ENCODE peak calls at places on chromosomes 6 and 20, in six cellular contexts. One of them, this sample, is unnamed.

GRCh38 chr6:45535933-45536332 is 158.2 kb upstream of the SUPT3H start:
- DNase-seq in Caco-2: peak; percentile 10
- DNase-seq in heart left ventricle: no peak
- DNase-seq in BE2C: no peak
- DNase-seq in cardiac muscle cell: no peak
- DNase-seq in PC-3: no peak
- DNase-seq in this sample: no peak

GRCh38 chr6:62775427-62776022 is 435.7 kb upstream of the FKBP1C start:
- DNase-seq in cardiac muscle cell: no peak
- DNase-seq in Caco-2: peak; percentile 17
- DNase-seq in heart left ventricle: no peak
- DNase-seq in PC-3: peak; percentile 25
- DNase-seq in BE2C: no peak
- DNase-seq in this sample: no peak

GRCh38 chr20:3935956-3936340 is 46.8 kb downstream of the PANK2 start:
- DNase-seq in heart left ventricle: no peak
- DNase-seq in cardiac muscle cell: no peak
- DNase-seq in PC-3: no peak
- DNase-seq in Caco-2: no peak
- DNase-seq in BE2C: no peak
- DNase-seq in this sample: no peak

GRCh38 chr20:60219984-60220540 is 261.8 kb downstream of the CDH26 start:
- DNase-seq in PC-3: no peak
- DNase-seq in BE2C: no peak
- DNase-seq in heart left ventricle: no peak
- DNase-seq in cardiac muscle cell: no peak
- DNase-seq in Caco-2: no peak
- DNase-seq in this sample: peak; percentile 59

GRCh38 chr20:17916365-17916996 is 52.1 kb downstream of the SNX5 start:
- DNase-seq in heart left ventricle: no peak
- DNase-seq in Caco-2: no peak
- DNase-seq in PC-3: no peak
- DNase-seq in cardiac muscle cell: no peak
- DNase-seq in BE2C: no peak
- DNase-seq in this sample: no peak

GRCh38 chr6:32427218-32427617 is 12.5 kb upstream of the HLA-DRA start:
- DNase-seq in BE2C: no peak
- DNase-seq in Caco-2: no peak
- DNase-seq in PC-3: no peak
- DNase-seq in cardiac muscle cell: peak; percentile 10
- DNase-seq in heart left ventricle: no peak
- DNase-seq in this sample: no peak

GRCh38 chr20:50636601-50637539 is 54.5 kb downstream of the RIPOR3 start:
- DNase-seq in BE2C: peak; percentile 35
- DNase-seq in PC-3: no peak
- DNase-seq in heart left ventricle: no peak
- DNase-seq in cardiac muscle cell: no peak
- DNase-seq in Caco-2: no peak
- DNase-seq in this sample: peak; percentile 70

GRCh38 chr6:122580731-122581130 is 29.5 kb upstream of the PKIB start:
- DNase-seq in heart left ventricle: no peak
- DNase-seq in BE2C: no peak
- DNase-seq in cardiac muscle cell: no peak
- DNase-seq in Caco-2: peak; percentile 14
- DNase-seq in PC-3: peak; percentile 52
- DNase-seq in this sample: no peak

GRCh38 chr6:52516269-52516668 is 60.6 kb downstream of the TRAM2 start:
- DNase-seq in heart left ventricle: no peak
- DNase-seq in Caco-2: no peak
- DNase-seq in BE2C: no peak
- DNase-seq in cardiac muscle cell: no peak
- DNase-seq in PC-3: no peak
- DNase-seq in this sample: no peak

GRCh38 chr6:18185624-18186023 is 30.4 kb downstream of the KDM1B start:
- DNase-seq in heart left ventricle: no peak
- DNase-seq in Caco-2: no peak
- DNase-seq in cardiac muscle cell: no peak
- DNase-seq in BE2C: no peak
- DNase-seq in PC-3: no peak
- DNase-seq in this sample: no peak

GRCh38 chr20:25007491-25008305 is 15.1 kb upstream of the APMAP start:
- DNase-seq in BE2C: no peak
- DNase-seq in heart left ventricle: no peak
- DNase-seq in Caco-2: no peak
- DNase-seq in PC-3: no peak
- DNase-seq in cardiac muscle cell: no peak
- DNase-seq in this sample: no peak

GRCh38 chr6:148414836-148415235 is 72.2 kb downstream of the SASH1 start:
- DNase-seq in PC-3: peak; percentile 63
- DNase-seq in BE2C: no peak
- DNase-seq in cardiac muscle cell: peak; percentile 84
- DNase-seq in heart left ventricle: no peak
- DNase-seq in Caco-2: no peak
- DNase-seq in this sample: peak; percentile 77

GRCh38 chr6:163592872-163593271 is 178.4 kb downstream of the QKI start:
- DNase-seq in BE2C: no peak
- DNase-seq in cardiac muscle cell: no peak
- DNase-seq in heart left ventricle: no peak
- DNase-seq in Caco-2: no peak
- DNase-seq in PC-3: no peak
- DNase-seq in this sample: no peak

GRCh38 chr6:32666420-32667300 is at the start of gene HLA-DQB1:
- DNase-seq in cardiac muscle cell: peak; percentile 35
- DNase-seq in PC-3: peak; percentile 59
- DNase-seq in Caco-2: no peak
- DNase-seq in heart left ventricle: peak; percentile 57
- DNase-seq in BE2C: no peak
- DNase-seq in this sample: no peak

GRCh38 chr6:125953502-125953875 is 3.1 kb upstream of the HINT3 start:
- DNase-seq in heart left ventricle: no peak
- DNase-seq in BE2C: peak; percentile 51
- DNase-seq in Caco-2: peak; percentile 66
- DNase-seq in PC-3: peak; percentile 61
- DNase-seq in cardiac muscle cell: no peak
- DNase-seq in this sample: no peak

GRCh38 chr6:97919046-97919445 is 636.0 kb upstream of the MMS22L start:
- DNase-seq in Caco-2: no peak
- DNase-seq in BE2C: no peak
- DNase-seq in heart left ventricle: no peak
- DNase-seq in cardiac muscle cell: no peak
- DNase-seq in PC-3: no peak
- DNase-seq in this sample: no peak

GRCh38 chr6:125183391-125183790 is 29.8 kb downstream of the TPD52L1 start:
- DNase-seq in BE2C: no peak
- DNase-seq in PC-3: no peak
- DNase-seq in cardiac muscle cell: no peak
- DNase-seq in Caco-2: no peak
- DNase-seq in heart left ventricle: no peak
- DNase-seq in this sample: no peak

GRCh38 chr6:7148100-7148822 is 40.5 kb downstream of the RREB1 start:
- DNase-seq in PC-3: peak; percentile 91
- DNase-seq in heart left ventricle: no peak
- DNase-seq in cardiac muscle cell: no peak
- DNase-seq in BE2C: no peak
- DNase-seq in Caco-2: no peak
- DNase-seq in this sample: peak; percentile 83

GRCh38 chr6:68719761-68720160 is 84.7 kb downstream of the ADGRB3 start:
- DNase-seq in cardiac muscle cell: no peak
- DNase-seq in Caco-2: no peak
- DNase-seq in PC-3: no peak
- DNase-seq in BE2C: no peak
- DNase-seq in heart left ventricle: no peak
- DNase-seq in this sample: no peak

GRCh38 chr6:89992818-89993217 is 98.5 kb downstream of the GJA10 start:
- DNase-seq in cardiac muscle cell: no peak
- DNase-seq in PC-3: no peak
- DNase-seq in BE2C: no peak
- DNase-seq in heart left ventricle: no peak
- DNase-seq in Caco-2: no peak
- DNase-seq in this sample: no peak
- H3K36me3 ChIP-seq in cardiac muscle cell: no peaks in the 10 kb centered on the region
- H3K36me3 ChIP-seq in PC-3: no peaks in the 10 kb centered on the region
- H3K36me3 ChIP-seq in BE2C: no peaks in the 10 kb centered on the region
- H3K36me3 ChIP-seq in heart left ventricle: no peaks in the 10 kb centered on the region
- H3K36me3 ChIP-seq in Caco-2: no peaks in the 10 kb centered on the region
- H3K36me3 ChIP-seq in this sample: no peaks in the 10 kb centered on the region

GRCh38 chr6:99602519-99603420 is 3.9 kb upstream of the PRDM13 start:
- DNase-seq in PC-3: no peak
- DNase-seq in heart left ventricle: no peak
- DNase-seq in Caco-2: no peak
- DNase-seq in BE2C: no peak
- DNase-seq in cardiac muscle cell: no peak
- DNase-seq in this sample: no peak
- H3K27me3 ChIP-seq in PC-3: peaks cover 57% of the 10 kb centered on the region
- H3K27me3 ChIP-seq in heart left ventricle: peaks cover 78% of the 10 kb centered on the region
- H3K27me3 ChIP-seq in Caco-2: peaks cover 1% of the 10 kb centered on the region
- H3K27me3 ChIP-seq in BE2C: peaks cover 97% of the 10 kb centered on the region
- H3K27me3 ChIP-seq in cardiac muscle cell: peaks cover 100% of the 10 kb centered on the region
- H3K27me3 ChIP-seq in this sample: peaks cover 61% of the 10 kb centered on the region

DNA sequence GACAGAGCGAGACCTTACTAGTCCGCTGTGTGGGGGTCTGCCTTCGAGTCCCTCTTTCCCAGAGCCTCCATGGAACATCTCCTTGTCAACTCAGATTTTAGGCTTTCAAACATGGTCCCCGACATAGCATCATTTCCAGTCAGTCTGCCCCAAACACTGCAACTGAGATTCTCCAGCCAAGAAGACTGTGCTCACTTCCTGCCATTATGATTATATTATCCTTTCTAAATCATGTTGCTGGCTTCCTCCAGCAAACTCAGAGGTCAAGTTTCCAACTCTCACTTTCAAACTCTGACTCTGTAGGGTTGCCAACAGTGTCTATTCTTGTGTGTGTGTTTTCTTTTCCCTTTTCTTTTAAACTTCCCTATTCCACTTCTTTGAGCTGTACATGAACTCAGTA is 61.1 kb upstream of the TRAF3IP2 start:
- DNase-seq in cardiac muscle cell: peak; percentile 52
- DNase-seq in BE2C: no peak
- DNase-seq in Caco-2: no peak
- DNase-seq in heart left ventricle: no peak
- DNase-seq in PC-3: no peak
- DNase-seq in this sample: no peak
- H3K36me3 ChIP-seq in cardiac muscle cell: peaks cover 3% of the 10 kb centered on the region
- H3K36me3 ChIP-seq in BE2C: peaks cover 23% of the 10 kb centered on the region
- H3K36me3 ChIP-seq in Caco-2: no peaks in the 10 kb centered on the region
- H3K36me3 ChIP-seq in heart left ventricle: peaks cover 51% of the 10 kb centered on the region
- H3K36me3 ChIP-seq in PC-3: no peaks in the 10 kb centered on the region
- H3K36me3 ChIP-seq in this sample: no peaks in the 10 kb centered on the region

GRCh38 chr6:155187096-155187495 is 76.7 kb upstream of the CLDN20 start:
- DNase-seq in BE2C: no peak
- DNase-seq in heart left ventricle: no peak
- DNase-seq in Caco-2: no peak
- DNase-seq in cardiac muscle cell: no peak
- DNase-seq in PC-3: no peak
- DNase-seq in this sample: no peak
- H3K27me3 ChIP-seq in BE2C: no peaks in the 10 kb centered on the region
- H3K27me3 ChIP-seq in heart left ventricle: no peaks in the 10 kb centered on the region
- H3K27me3 ChIP-seq in Caco-2: no peaks in the 10 kb centered on the region
- H3K27me3 ChIP-seq in cardiac muscle cell: peaks cover 60% of the 10 kb centered on the region
- H3K27me3 ChIP-seq in PC-3: no peaks in the 10 kb centered on the region
- H3K27me3 ChIP-seq in this sample: no peaks in the 10 kb centered on the region

DNA sequence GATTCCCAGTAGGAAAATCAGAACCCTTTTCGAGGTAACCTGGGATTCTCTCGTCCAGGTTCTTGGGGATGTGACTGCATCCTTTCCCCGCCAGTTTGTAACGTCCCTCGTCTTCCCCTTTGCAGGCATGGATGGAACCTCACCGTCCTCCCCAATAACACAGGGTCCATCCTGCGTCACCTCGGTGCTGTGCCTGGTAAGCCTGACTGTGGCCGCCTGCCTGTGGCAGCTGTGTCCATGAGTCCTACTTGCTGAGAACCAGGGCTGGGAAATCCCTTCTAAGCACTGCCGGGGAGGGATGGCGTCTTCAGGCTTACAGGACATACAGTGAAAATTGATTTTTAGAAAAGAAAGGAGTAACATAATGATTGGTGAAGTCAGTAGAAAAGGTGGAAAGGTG is 155.6 kb downstream of the DTNBP1 start:
- DNase-seq in heart left ventricle: no peak
- DNase-seq in BE2C: no peak
- DNase-seq in Caco-2: no peak
- DNase-seq in cardiac muscle cell: no peak
- DNase-seq in PC-3: no peak
- DNase-seq in this sample: no peak
- H3K36me3 ChIP-seq in heart left ventricle: peaks cover 75% of the 10 kb centered on the region
- H3K36me3 ChIP-seq in BE2C: peaks cover 33% of the 10 kb centered on the region
- H3K36me3 ChIP-seq in Caco-2: no peaks in the 10 kb centered on the region
- H3K36me3 ChIP-seq in cardiac muscle cell: peaks cover 7% of the 10 kb centered on the region
- H3K36me3 ChIP-seq in PC-3: peaks cover 5% of the 10 kb centered on the region
- H3K36me3 ChIP-seq in this sample: no peaks in the 10 kb centered on the region

GRCh38 chr6:145728986-145729385 is 6.3 kb downstream of the EPM2A start:
- DNase-seq in PC-3: no peak
- DNase-seq in Caco-2: no peak
- DNase-seq in heart left ventricle: no peak
- DNase-seq in BE2C: no peak
- DNase-seq in cardiac muscle cell: no peak
- DNase-seq in this sample: no peak
- H3K27me3 ChIP-seq in PC-3: no peaks in the 10 kb centered on the region
- H3K27me3 ChIP-seq in Caco-2: no peaks in the 10 kb centered on the region
- H3K27me3 ChIP-seq in heart left ventricle: no peaks in the 10 kb centered on the region
- H3K27me3 ChIP-seq in BE2C: no peaks in the 10 kb centered on the region
- H3K27me3 ChIP-seq in cardiac muscle cell: no peaks in the 10 kb centered on the region
- H3K27me3 ChIP-seq in this sample: no peaks in the 10 kb centered on the region

GRCh38 chr20:41559658-41560057 is 58.5 kb downstream of the CHD6 start:
- DNase-seq in heart left ventricle: no peak
- DNase-seq in Caco-2: no peak
- DNase-seq in PC-3: no peak
- DNase-seq in BE2C: no peak
- DNase-seq in cardiac muscle cell: no peak
- DNase-seq in this sample: no peak
- H3K36me3 ChIP-seq in heart left ventricle: no peaks in the 10 kb centered on the region
- H3K36me3 ChIP-seq in Caco-2: peaks cover 4% of the 10 kb centered on the region
- H3K36me3 ChIP-seq in PC-3: no peaks in the 10 kb centered on the region
- H3K36me3 ChIP-seq in BE2C: no peaks in the 10 kb centered on the region
- H3K36me3 ChIP-seq in cardiac muscle cell: no peaks in the 10 kb centered on the region
- H3K36me3 ChIP-seq in this sample: no peaks in the 10 kb centered on the region

GRCh38 chr6:10416516-10416862 is 1.6 kb upstream of the TFAP2A start:
- DNase-seq in Caco-2: no peak
- DNase-seq in heart left ventricle: no peak
- DNase-seq in PC-3: no peak
- DNase-seq in cardiac muscle cell: no peak
- DNase-seq in BE2C: no peak
- DNase-seq in this sample: no peak
- H3K27me3 ChIP-seq in Caco-2: no peaks in the 10 kb centered on the region
- H3K27me3 ChIP-seq in heart left ventricle: peaks cover 95% of the 10 kb centered on the region
- H3K27me3 ChIP-seq in PC-3: no peaks in the 10 kb centered on the region
- H3K27me3 ChIP-seq in cardiac muscle cell: peaks cover 100% of the 10 kb centered on the region
- H3K27me3 ChIP-seq in BE2C: peaks cover 99% of the 10 kb centered on the region
- H3K27me3 ChIP-seq in this sample: no peaks in the 10 kb centered on the region

DNA sequence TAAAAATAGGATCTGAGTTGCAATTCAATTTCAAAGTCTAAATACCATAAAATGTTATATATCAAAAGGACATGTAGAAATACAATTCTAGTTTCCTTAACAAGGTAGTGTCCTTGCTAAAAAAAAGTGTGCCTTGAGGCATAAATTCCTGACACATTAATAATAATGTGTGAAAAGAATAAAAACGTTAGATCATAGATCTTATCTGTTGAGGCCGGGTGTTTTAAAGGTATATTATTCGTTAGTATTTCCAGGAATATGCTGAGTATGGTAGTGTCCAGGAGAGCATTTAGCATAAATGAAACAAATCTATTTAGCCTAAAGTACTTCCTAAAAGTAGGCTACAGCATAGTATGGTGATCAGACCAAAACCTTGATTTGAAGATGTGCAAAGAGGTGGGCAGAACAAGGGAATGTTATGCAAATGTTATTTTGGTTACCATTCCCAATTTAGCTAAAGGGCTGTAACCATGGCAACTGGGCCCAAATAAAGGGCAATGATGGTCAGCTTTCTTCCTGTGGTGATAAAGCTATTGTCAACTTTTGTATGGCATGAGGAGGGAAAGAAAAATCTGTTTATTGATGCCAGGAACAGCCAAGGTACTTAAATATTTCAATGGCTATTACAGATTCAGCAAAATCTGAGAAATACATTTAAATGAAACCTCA is 18.9 kb downstream of the MKKS start:
- DNase-seq in Caco-2: no peak
- DNase-seq in heart left ventricle: no peak
- DNase-seq in cardiac muscle cell: peak; percentile 41
- DNase-seq in BE2C: no peak
- DNase-seq in PC-3: peak; percentile 83
- DNase-seq in this sample: no peak
- H3K36me3 ChIP-seq in Caco-2: no peaks in the 10 kb centered on the region
- H3K36me3 ChIP-seq in heart left ventricle: peaks cover 45% of the 10 kb centered on the region
- H3K36me3 ChIP-seq in cardiac muscle cell: peaks cover 15% of the 10 kb centered on the region
- H3K36me3 ChIP-seq in BE2C: peaks cover 22% of the 10 kb centered on the region
- H3K36me3 ChIP-seq in PC-3: peaks cover 45% of the 10 kb centered on the region
- H3K36me3 ChIP-seq in this sample: peaks cover 46% of the 10 kb centered on the region

This sample was measured in MG63.